ENCODE peak calls at places on chromosomes 1 and 21, in seven cellular contexts. Z is hepatocyte; Y is CD8-positive, alpha-beta memory T cell; M is uterus; B is ovary; E is foreskin keratinocyte; J is CD4-positive, alpha-beta memory T cell. I is an unnamed sample. For H3K4me1, the result is how much of the 10 kb centered on the place peaks cover.

GRCh38 chr1:94862718-94863117 is 42.6 kb downstream of the SLC44A3 start:
- DNase-seq in E (peak), B (no peak), M (no peak), J (no peak), Y (no peak), Z (no peak), I (no peak)

GRCh38 chr1:27971674-27972073 is 11.9 kb downstream of the XKR8 start:
- DNase-seq in Z (no peak), M (no peak), J (no peak), E (no peak), Y (no peak), B (no peak), I (no peak)

GRCh38 chr1:183514235-183514634 is 41.9 kb downstream of the SMG7 start:
- DNase-seq in E (no peak), Z (no peak), Y (no peak), J (no peak), M (no peak), B (no peak), I (no peak)

GRCh38 chr1:187718527-187718926 is 889.8 kb downstream of the PLA2G4A start:
- DNase-seq in Z (no peak), Y (no peak), J (no peak), M (no peak), E (no peak), B (no peak), I (no peak)

GRCh38 chr1:196567238-196567637 is 41.0 kb downstream of the KCNT2 start:
- DNase-seq in Z (no peak), Y (no peak), M (no peak), E (no peak), J (no peak), B (no peak), I (no peak)

GRCh38 chr1:100512803-100513352 is 25.1 kb upstream of the GPR88 start:
- DNase-seq in Z (no peak), M (no peak), B (no peak), Y (no peak), E (no peak), J (no peak), I (no peak)

GRCh38 chr1:117609471-117609911 is 3.6 kb downstream of the TENT5C start:
- DNase-seq in Z (no peak), J (no peak), M (peak), B (peak), Y (no peak), E (no peak), I (no peak)

GRCh38 chr1:112457965-112458364 is 50.8 kb upstream of the WNT2B start:
- DNase-seq in B (no peak), E (no peak), Y (no peak), J (no peak), Z (no peak), M (no peak), I (no peak)

GRCh38 chr1:200022239-200022804 is 5.2 kb upstream of the NR5A2 start:
- DNase-seq in E (no peak), J (no peak), Y (no peak), M (no peak), B (no peak), Z (no peak), I (no peak)

GRCh38 chr21:38815060-38815405 is 9.3 kb downstream of the ETS2 start:
- DNase-seq in M (no peak), E (no peak), B (no peak), Y (no peak), J (no peak), Z (no peak), I (no peak)

GRCh38 chr1:14726606-14727005 is 128.1 kb downstream of the KAZN start:
- DNase-seq in Z (no peak), B (no peak), J (no peak), M (no peak), Y (no peak), E (no peak), I (no peak)

GRCh38 chr1:158998781-158999161 is 10.9 kb upstream of the IFI16 start:
- DNase-seq in J (peak), M (peak), Z (peak), E (no peak), Y (no peak), B (peak), I (peak)

GRCh38 chr1:56452027-56453011 is 127.0 kb downstream of the PLPP3 start:
- DNase-seq in E (no peak), J (no peak), M (peak), B (peak), Y (no peak), Z (no peak), I (no peak)

GRCh38 chr1:56451491-56451890 is 127.9 kb downstream of the PLPP3 start:
- DNase-seq in B (no peak), Y (no peak), M (no peak), E (no peak), Z (peak), J (no peak), I (no peak)

GRCh38 chr1:56453722-56454078 is 125.7 kb downstream of the PLPP3 start:
- DNase-seq in Z (no peak), M (no peak), J (no peak), B (no peak), Y (no peak), E (no peak), I (no peak)

GRCh38 chr1:56450004-56450666 is 129.2 kb downstream of the PLPP3 start:
- DNase-seq in J (no peak), M (no peak), Y (no peak), B (no peak), E (no peak), Z (peak), I (no peak)

GRCh38 chr1:56453016-56453721 is 126.2 kb downstream of the PLPP3 start:
- DNase-seq in M (peak), B (no peak), E (no peak), Y (no peak), J (no peak), Z (peak), I (no peak)
- H3K4me1 ChIP-seq in M (under half), B (under half), E (under half), Y (under half), J (under half), Z (under half), I (under half)

GRCh38 chr1:160539896-160540858 is 17.1 kb upstream of the SLAMF6 start:
- DNase-seq in Y (peak), M (no peak), B (no peak), Z (peak), E (no peak), J (peak), I (no peak)

GRCh38 chr1:160542303-160542945 is 19.4 kb upstream of the SLAMF6 start:
- DNase-seq in M (no peak), B (no peak), E (no peak), Y (no peak), J (no peak), Z (peak), I (no peak)

GRCh38 chr1:160541622-160542302 is 18.7 kb upstream of the SLAMF6 start:
- DNase-seq in Y (no peak), E (no peak), B (no peak), J (no peak), M (no peak), Z (no peak), I (no peak)

GRCh38 chr1:160538985-160539651 is 16.1 kb upstream of the SLAMF6 start:
- DNase-seq in B (no peak), M (no peak), Y (no peak), Z (peak), E (peak), J (no peak), I (no peak)

GRCh38 chr1:160540859-160541233 is 17.8 kb upstream of the SLAMF6 start:
- DNase-seq in J (no peak), Z (no peak), E (no peak), Y (no peak), B (no peak), M (no peak), I (no peak)
- H3K4me1 ChIP-seq in J (half or more), Z (under half), E (under half), Y (half or more), B (under half), M (under half), I (under half)

GRCh38 chr21:42590431-42591131 is 62.8 kb upstream of the PDE9A start:
- DNase-seq in J (no peak), M (no peak), Y (no peak), E (no peak), Z (no peak), B (no peak), I (peak)
- H3K4me1 ChIP-seq in J (under half), M (under half), Y (under half), E (under half), Z (under half), B (under half), I (under half)

GRCh38 chr1:2045468-2046224 is 4.6 kb upstream of the PRKCZ start:
- DNase-seq in J (no peak), B (no peak), Z (no peak), E (no peak), Y (no peak), M (no peak), I (no peak)
- H3K4me1 ChIP-seq in J (under half), B (under half), Z (under half), E (under half), Y (under half), M (under half), I (under half)

GRCh38 chr1:1436634-1437032 is 1.1 kb downstream of the VWA1 start:
- DNase-seq in Z (no peak), B (no peak), M (no peak), J (no peak), Y (no peak), E (no peak), I (no peak)
- H3K4me1 ChIP-seq in Z (half or more), B (under half), M (under half), J (under half), Y (under half), E (under half), I (under half)

GRCh38 chr1:207751790-207752455 is at the start of gene CD46:
- DNase-seq in M (peak), Z (peak), B (peak), Y (peak), J (peak), E (peak), I (peak)

GRCh38 chr1:207754942-207755689 is 3.3 kb downstream of the CD46 start:
- DNase-seq in Y (no peak), E (no peak), J (no peak), M (no peak), B (peak), Z (no peak), I (peak)

GRCh38 chr1:207752456-207753132 is 740 bp downstream of the CD46 start:
- DNase-seq in Y (no peak), J (peak), E (peak), M (no peak), B (peak), Z (peak), I (peak)

GRCh38 chr1:207754011-207754410 is 2.2 kb downstream of the CD46 start:
- DNase-seq in J (no peak), Y (no peak), E (no peak), B (no peak), M (no peak), Z (no peak), I (no peak)

DNA sequence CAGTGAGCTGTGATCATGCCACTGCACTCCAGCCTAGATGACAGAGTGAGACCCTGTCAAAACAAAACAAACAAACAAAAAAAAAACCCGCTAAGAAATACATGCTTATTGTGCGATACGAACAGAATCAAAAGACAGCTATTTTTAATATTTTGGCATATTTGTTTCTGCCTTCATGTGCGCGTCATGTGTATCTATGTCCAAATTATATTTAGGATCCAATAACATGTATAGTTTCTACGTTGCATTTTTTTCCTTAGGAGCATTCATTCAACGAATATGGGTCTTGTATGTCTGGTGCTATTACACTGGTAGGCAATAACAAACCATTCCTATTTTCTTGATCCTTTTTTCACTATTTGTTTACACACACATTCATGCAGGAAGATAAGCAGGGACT is 1.8 kb downstream of the CD46 start:
- DNase-seq in E (no peak), Y (no peak), B (no peak), M (no peak), J (no peak), Z (no peak), I (no peak)
- H3K4me1 ChIP-seq in E (under half), Y (half or more), B (under half), M (under half), J (half or more), Z (under half), I (under half)

I was measured in adrenal gland.